ENCODE peak calls at places on chromosomes 13 and 19, in four cellular contexts. One of them, this sample, is unnamed.

GRCh38 chr19:48454150-48454730 is 1.1 kb upstream of the KCNJ14 start:
- DNase-seq in WTC11: no peak
- DNase-seq in HEK293T: no peak
- DNase-seq in K562: no peak
- DNase-seq in this sample: no peak

GRCh38 chr13:98821372-98822237 is 69.1 kb upstream of the SLC15A1 start:
- DNase-seq in WTC11: no peak
- DNase-seq in HEK293T: no peak
- DNase-seq in K562: no peak
- DNase-seq in this sample: peak; percentile 51

GRCh38 chr13:75776550-75776949 is 140.4 kb downstream of the LMO7 start:
- DNase-seq in K562: no peak
- DNase-seq in WTC11: no peak
- DNase-seq in HEK293T: no peak
- DNase-seq in this sample: no peak

GRCh38 chr19:47179643-47180310 is 49.1 kb downstream of the SAE1 start:
- DNase-seq in K562: no peak
- DNase-seq in WTC11: no peak
- DNase-seq in HEK293T: no peak
- DNase-seq in this sample: no peak

GRCh38 chr13:56424246-56424645 is 716.5 kb upstream of the PRR20A start:
- DNase-seq in HEK293T: no peak
- DNase-seq in K562: no peak
- DNase-seq in WTC11: no peak
- DNase-seq in this sample: no peak

GRCh38 chr19:33403973-33404304 is 30.4 kb downstream of the CEBPG start:
- DNase-seq in HEK293T: no peak
- DNase-seq in K562: no peak
- DNase-seq in WTC11: no peak
- DNase-seq in this sample: no peak

GRCh38 chr19:10896851-10897526 is 25.6 kb downstream of the CARM1 start:
- DNase-seq in HEK293T: no peak
- DNase-seq in WTC11: no peak
- DNase-seq in K562: no peak
- DNase-seq in this sample: peak; percentile 31

GRCh38 chr19:6298413-6298812 is 18.6 kb upstream of the MLLT1 start:
- DNase-seq in K562: no peak
- DNase-seq in HEK293T: no peak
- DNase-seq in WTC11: no peak
- DNase-seq in this sample: no peak

GRCh38 chr19:6269101-6269886 is 10.5 kb downstream of the MLLT1 start:
- DNase-seq in WTC11: no peak
- DNase-seq in HEK293T: no peak
- DNase-seq in K562: no peak
- DNase-seq in this sample: no peak

GRCh38 chr19:21569497-21569870 is 64.1 kb downstream of the ZNF429 start:
- DNase-seq in WTC11: no peak
- DNase-seq in K562: no peak
- DNase-seq in HEK293T: no peak
- DNase-seq in this sample: no peak

GRCh38 chr13:75299913-75300862 is 181.8 kb downstream of the TBC1D4 start:
- DNase-seq in K562: no peak
- DNase-seq in WTC11: no peak
- DNase-seq in HEK293T: no peak
- DNase-seq in this sample: no peak

GRCh38 chr13:25319781-25320180 is 18.4 kb downstream of the NUP58 start:
- DNase-seq in WTC11: no peak
- DNase-seq in HEK293T: no peak
- DNase-seq in K562: no peak
- DNase-seq in this sample: no peak

GRCh38 chr19:2661615-2662014 is 40.9 kb downstream of the GNG7 start:
- DNase-seq in HEK293T: no peak
- DNase-seq in K562: no peak
- DNase-seq in WTC11: peak; percentile 46
- DNase-seq in this sample: no peak

GRCh38 chr19:57338798-57339378 is 12.2 kb upstream of the ZNF304 start:
- DNase-seq in HEK293T: no peak
- DNase-seq in WTC11: no peak
- DNase-seq in K562: no peak
- DNase-seq in this sample: no peak

GRCh38 chr19:30516586-30516985 is 144.4 kb downstream of the ZNF536 start:
- DNase-seq in WTC11: no peak
- DNase-seq in HEK293T: no peak
- DNase-seq in K562: no peak
- DNase-seq in this sample: no peak

GRCh38 chr19:15869109-15869555 is 28.7 kb downstream of the CYP4F2 start:
- DNase-seq in K562: peak; percentile 78
- DNase-seq in HEK293T: peak; percentile 65
- DNase-seq in WTC11: peak; percentile 57
- DNase-seq in this sample: peak; percentile 60

GRCh38 chr13:106561551-106562170 is 6.3 kb downstream of the ARGLU1 start:
- DNase-seq in HEK293T: no peak
- DNase-seq in WTC11: no peak
- DNase-seq in K562: no peak
- DNase-seq in this sample: no peak

GRCh38 chr13:45393941-45394570 is 24.1 kb downstream of the SLC25A30 start:
- DNase-seq in HEK293T: peak; percentile 68
- DNase-seq in WTC11: peak; percentile 63
- DNase-seq in K562: peak; percentile 51
- DNase-seq in this sample: peak; percentile 61

GRCh38 chr13:23950736-23951510 is 53.6 kb upstream of the C1QTNF9B start:
- DNase-seq in WTC11: no peak
- DNase-seq in K562: no peak
- DNase-seq in HEK293T: no peak
- DNase-seq in this sample: no peak

GRCh38 chr19:35365303-35365702 is 5.6 kb upstream of the GPR42 start:
- DNase-seq in HEK293T: no peak
- DNase-seq in K562: no peak
- DNase-seq in WTC11: no peak
- DNase-seq in this sample: no peak

GRCh38 chr19:38494379-38494778 is 60.9 kb downstream of the RYR1 start:
- DNase-seq in K562: no peak
- DNase-seq in WTC11: no peak
- DNase-seq in HEK293T: no peak
- DNase-seq in this sample: no peak

GRCh38 chr13:64817721-64818120 is 2412.4 kb downstream of the PCDH9 start:
- DNase-seq in K562: no peak
- DNase-seq in HEK293T: no peak
- DNase-seq in WTC11: no peak
- DNase-seq in this sample: no peak

GRCh38 chr19:3366104-3366760 is at the start of gene NFIC:
- DNase-seq in K562: peak; percentile 80
- DNase-seq in WTC11: no peak
- DNase-seq in HEK293T: peak; percentile 71
- DNase-seq in this sample: no peak

GRCh38 chr13:30151398-30151797 is 156.0 kb downstream of the KATNAL1 start:
- DNase-seq in HEK293T: no peak
- DNase-seq in K562: no peak
- DNase-seq in WTC11: no peak
- DNase-seq in this sample: no peak

GRCh38 chr13:35917252-35917941 is 213.8 kb downstream of the DCLK1 start:
- DNase-seq in WTC11: no peak
- DNase-seq in K562: no peak
- DNase-seq in HEK293T: no peak
- DNase-seq in this sample: no peak

GRCh38 chr13:30359999-30360398 is 52.6 kb upstream of the KATNAL1 start:
- DNase-seq in WTC11: no peak
- DNase-seq in HEK293T: no peak
- DNase-seq in K562: no peak
- DNase-seq in this sample: no peak

GRCh38 chr19:3112375-3113099 is 18.4 kb downstream of the GNA11 start:
- DNase-seq in K562: no peak
- DNase-seq in HEK293T: no peak
- DNase-seq in WTC11: no peak
- DNase-seq in this sample: no peak

GRCh38 chr19:19900124-19900523 is 622 bp upstream of the ZNF93 start:
- DNase-seq in K562: peak; percentile 25
- DNase-seq in WTC11: no peak
- DNase-seq in HEK293T: no peak
- DNase-seq in this sample: no peak

GRCh38 chr19:29770653-29771052 is 41.1 kb upstream of the CCNE1 start:
- DNase-seq in WTC11: no peak
- DNase-seq in HEK293T: no peak
- DNase-seq in K562: no peak
- DNase-seq in this sample: no peak

GRCh38 chr13:99978781-99979452 is 2.7 kb upstream of the ZIC2 start:
- DNase-seq in K562: no peak
- DNase-seq in HEK293T: no peak
- DNase-seq in WTC11: peak; percentile 92
- DNase-seq in this sample: no peak

GRCh38 chr19:53424968-53425597 is 6.7 kb upstream of the ZNF761 start:
- DNase-seq in K562: peak; percentile 72
- DNase-seq in HEK293T: peak; percentile 40
- DNase-seq in WTC11: peak; percentile 85
- DNase-seq in this sample: peak; percentile 67

GRCh38 chr13:39411501-39411900 is 191.5 kb downstream of the LHFPL6 start:
- DNase-seq in WTC11: no peak
- DNase-seq in K562: no peak
- DNase-seq in HEK293T: no peak
- DNase-seq in this sample: no peak

GRCh38 chr13:39407786-39408185 is 195.2 kb downstream of the LHFPL6 start:
- DNase-seq in K562: no peak
- DNase-seq in WTC11: no peak
- DNase-seq in HEK293T: no peak
- DNase-seq in this sample: no peak

GRCh38 chr13:39407138-39407537 is 195.9 kb downstream of the LHFPL6 start:
- DNase-seq in HEK293T: no peak
- DNase-seq in WTC11: no peak
- DNase-seq in K562: no peak
- DNase-seq in this sample: no peak

GRCh38 chr13:39408512-39408911 is 194.5 kb downstream of the LHFPL6 start:
- DNase-seq in HEK293T: no peak
- DNase-seq in K562: no peak
- DNase-seq in WTC11: no peak
- DNase-seq in this sample: no peak

DNA sequence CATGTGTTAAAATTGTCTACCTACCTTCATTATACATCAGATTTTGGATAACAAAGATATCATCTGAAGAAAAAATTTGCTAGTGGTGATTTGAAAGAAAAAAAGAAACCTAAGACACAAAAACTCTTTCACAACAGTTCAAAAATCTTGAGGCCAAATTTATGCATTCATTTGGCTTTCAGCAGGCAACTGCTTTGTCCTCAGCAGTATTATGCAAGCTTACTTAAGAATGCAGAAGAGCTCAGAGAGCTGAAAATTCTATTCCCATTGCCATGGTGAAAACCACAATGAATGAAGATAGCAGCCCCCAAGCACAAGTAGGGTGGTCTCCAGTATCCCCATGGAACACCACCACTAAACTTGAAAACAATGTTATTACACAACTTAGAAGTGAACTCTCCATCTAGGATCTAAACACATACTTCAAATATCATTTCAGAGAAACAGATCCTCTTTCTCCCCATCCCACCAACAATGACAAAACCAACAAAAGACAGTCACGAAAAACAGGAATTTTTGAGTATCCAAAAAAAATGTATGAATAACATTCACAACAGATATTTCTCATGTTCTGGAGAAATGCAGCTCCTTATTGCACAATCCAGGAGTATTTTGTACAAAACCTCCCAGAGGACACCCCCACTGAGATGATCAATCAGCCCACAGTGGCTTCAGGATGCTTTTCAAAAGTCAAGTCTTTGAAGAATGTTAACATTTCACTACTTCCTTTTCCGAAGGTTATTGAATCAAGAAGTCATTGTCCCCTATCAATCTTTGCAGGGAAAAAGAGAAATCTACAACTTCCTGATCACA is 192.7 kb downstream of the LHFPL6 start:
- DNase-seq in WTC11: no peak
- DNase-seq in HEK293T: no peak
- DNase-seq in K562: no peak
- DNase-seq in this sample: no peak
- TF ChIP-seq ELF4 in WTC11: no peak
- TF ChIP-seq ELF4 in HEK293T: no peak
- TF ChIP-seq ELF4 in K562: no peak
- TF ChIP-seq ELF4 in this sample: no peak

GRCh38 chr13:97018029-97018819 is 23.9 kb upstream of the OXGR1 start:
- DNase-seq in HEK293T: peak; percentile 45
- DNase-seq in WTC11: peak; percentile 29
- DNase-seq in K562: peak; percentile 28
- DNase-seq in this sample: peak; percentile 36
- TF ChIP-seq ELF4 in HEK293T: no peak
- TF ChIP-seq ELF4 in WTC11: no peak
- TF ChIP-seq ELF4 in K562: no peak
- TF ChIP-seq ELF4 in this sample: no peak

DNA sequence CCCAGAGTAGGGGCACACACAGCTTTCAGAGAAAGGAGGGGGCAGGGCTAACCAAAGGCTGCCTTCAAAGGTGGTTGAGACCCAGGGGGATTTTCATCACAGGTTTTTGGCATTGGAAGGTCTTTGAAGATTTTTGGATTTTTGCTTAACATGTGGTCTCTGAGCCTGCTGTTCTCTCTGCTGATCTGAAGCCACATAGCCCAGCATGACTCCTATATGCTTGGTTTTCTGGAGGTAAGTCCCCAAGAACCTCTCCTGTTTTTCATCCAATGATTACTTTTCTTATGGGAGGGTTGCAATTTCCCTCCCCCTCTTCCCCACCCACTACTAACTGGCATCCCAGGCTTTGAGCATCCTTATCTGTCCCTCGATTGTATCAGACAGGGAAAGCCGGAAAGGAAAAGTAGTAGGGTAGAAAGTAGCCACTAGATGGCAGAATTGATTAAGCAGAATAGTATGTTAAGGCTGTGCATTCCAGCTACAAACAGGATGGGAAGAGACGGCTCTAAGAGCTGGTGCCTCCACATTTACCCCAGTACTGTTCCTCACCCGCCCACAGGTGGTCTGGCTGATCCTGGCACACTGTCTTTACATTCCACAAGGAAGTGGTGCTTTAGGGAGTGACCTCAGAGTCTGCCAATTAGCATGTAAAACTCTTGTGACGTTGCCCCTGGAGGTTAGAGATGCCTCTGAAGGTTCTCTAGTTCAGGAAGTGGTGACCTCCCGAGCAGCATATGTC is 218.9 kb upstream of the EDNRB start:
- DNase-seq in HEK293T: peak; percentile 83
- DNase-seq in WTC11: peak; percentile 46
- DNase-seq in K562: peak; percentile 11
- DNase-seq in this sample: peak; percentile 58
- TF ChIP-seq ELF4 in HEK293T: no peak
- TF ChIP-seq ELF4 in WTC11: no peak
- TF ChIP-seq ELF4 in K562: no peak
- TF ChIP-seq ELF4 in this sample: no peak

GRCh38 chr19:18433039-18433691 is 4.8 kb downstream of the ISYNA1 start:
- DNase-seq in K562: peak; percentile 54
- DNase-seq in HEK293T: no peak
- DNase-seq in WTC11: peak; percentile 69
- DNase-seq in this sample: no peak

GRCh38 chr19:18432275-18433038 is 5.5 kb downstream of the ISYNA1 start:
- DNase-seq in K562: no peak
- DNase-seq in WTC11: no peak
- DNase-seq in HEK293T: no peak
- DNase-seq in this sample: no peak

GRCh38 chr19:18434411-18435184 is 3.3 kb downstream of the ISYNA1 start:
- DNase-seq in K562: no peak
- DNase-seq in HEK293T: no peak
- DNase-seq in WTC11: no peak
- DNase-seq in this sample: no peak

GRCh38 chr19:18435185-18435841 is 2.6 kb downstream of the ISYNA1 start:
- DNase-seq in WTC11: no peak
- DNase-seq in HEK293T: no peak
- DNase-seq in K562: no peak
- DNase-seq in this sample: no peak

GRCh38 chr19:18433735-18434398 is 4.1 kb downstream of the ISYNA1 start:
- DNase-seq in K562: peak; percentile 60
- DNase-seq in HEK293T: no peak
- DNase-seq in WTC11: peak; percentile 76
- DNase-seq in this sample: no peak
- TF ChIP-seq ELF4 in K562: peak; percentile 22
- TF ChIP-seq ELF4 in HEK293T: no peak
- TF ChIP-seq ELF4 in WTC11: no peak
- TF ChIP-seq ELF4 in this sample: no peak

This sample was measured in HepG2.